ENCODE peak calls at places on chromosomes 3 and 15, in five cellular contexts. U is GM12864, B is upper lobe of right lung, S is cardiac fibroblast, H is colonic mucosa. W is an unnamed sample.

GRCh38 chr15:78929536-78930264 is 15.1 kb downstream of the CTSH start:
- DNase-seq in U (no peak), B (peak; percentile 58), S (no peak), H (no peak), W (no peak)

GRCh38 chr3:71916747-71917369 is 131.9 kb upstream of the PROK2 start:
- DNase-seq in U (no peak), B (no peak), S (peak; percentile 25), H (peak; percentile 32), W (no peak)

GRCh38 chr3:164918915-164919314 is 159.4 kb downstream of the SI start:
- DNase-seq in U (no peak), B (no peak), S (no peak), H (no peak), W (no peak)

GRCh38 chr15:68678746-68679145 is 100.0 kb downstream of the CORO2B start:
- DNase-seq in U (no peak), B (no peak), S (no peak), H (no peak), W (no peak)

GRCh38 chr15:43792761-43793493 is 807 bp downstream of the SERF2 start:
- DNase-seq in U (no peak), B (peak; percentile 80), S (peak; percentile 45), H (peak; percentile 63), W (no peak)

GRCh38 chr15:31352911-31353811 is 26.5 kb downstream of the KLF13 start:
- DNase-seq in U (peak; percentile 59), B (peak; percentile 84), S (peak; percentile 78), H (no peak), W (peak; percentile 89)

GRCh38 chr3:16309558-16309957 is 44.5 kb downstream of the OXNAD1 start:
- DNase-seq in U (no peak), B (no peak), S (peak; percentile 56), H (peak; percentile 14), W (no peak)

GRCh38 chr3:30631237-30631961 is 25.0 kb downstream of the TGFBR2 start:
- DNase-seq in U (no peak), B (no peak), S (peak; percentile 80), H (no peak), W (no peak)

GRCh38 chr3:31103623-31104180 is 209.2 kb upstream of the GADL1 start:
- DNase-seq in U (no peak), B (no peak), S (peak; percentile 10), H (no peak), W (no peak)

GRCh38 chr3:94522488-94522887 is 459.6 kb downstream of the NSUN3 start:
- DNase-seq in U (no peak), B (no peak), S (no peak), H (no peak), W (no peak)
- TF ChIP-seq CTCF in U (no peak), B (no peak), S (peak; percentile 29), H (no peak), W (no peak)

GRCh38 chr3:138114988-138115971 is at the start of gene DZIP1L:
- DNase-seq in U (no peak), B (peak; percentile 86), S (peak; percentile 73), H (peak; percentile 36), W (peak; percentile 76)
- TF ChIP-seq CTCF in U (peak; percentile 46), B (peak; percentile 68), S (no peak), H (peak; percentile 52), W (peak; percentile 66)

DNA sequence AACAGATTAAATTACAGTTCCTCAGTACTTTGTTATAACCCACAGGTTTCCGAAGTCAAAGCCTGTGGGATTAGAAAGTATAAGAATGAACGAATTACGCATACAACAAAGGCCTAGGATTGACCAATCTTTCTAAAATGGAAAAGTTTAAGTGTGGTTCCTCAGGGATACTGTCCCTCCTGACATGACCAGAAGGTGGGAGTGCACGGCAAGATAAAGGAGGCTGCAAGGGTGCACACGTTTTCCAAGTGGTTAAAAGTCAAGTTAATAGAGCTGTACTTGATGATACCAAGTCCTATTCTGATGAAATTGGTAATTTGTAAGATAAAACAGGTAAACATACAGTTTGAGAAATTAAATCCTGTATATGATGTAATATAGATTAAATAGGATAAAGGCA is 96.2 kb downstream of the ALDH1A2 start:
- DNase-seq in U (no peak), B (no peak), S (peak; percentile 52), H (no peak), W (no peak)
- TF ChIP-seq CTCF in U (no peak), B (no peak), S (peak; percentile 43), H (peak; percentile 15), W (no peak)

DNA sequence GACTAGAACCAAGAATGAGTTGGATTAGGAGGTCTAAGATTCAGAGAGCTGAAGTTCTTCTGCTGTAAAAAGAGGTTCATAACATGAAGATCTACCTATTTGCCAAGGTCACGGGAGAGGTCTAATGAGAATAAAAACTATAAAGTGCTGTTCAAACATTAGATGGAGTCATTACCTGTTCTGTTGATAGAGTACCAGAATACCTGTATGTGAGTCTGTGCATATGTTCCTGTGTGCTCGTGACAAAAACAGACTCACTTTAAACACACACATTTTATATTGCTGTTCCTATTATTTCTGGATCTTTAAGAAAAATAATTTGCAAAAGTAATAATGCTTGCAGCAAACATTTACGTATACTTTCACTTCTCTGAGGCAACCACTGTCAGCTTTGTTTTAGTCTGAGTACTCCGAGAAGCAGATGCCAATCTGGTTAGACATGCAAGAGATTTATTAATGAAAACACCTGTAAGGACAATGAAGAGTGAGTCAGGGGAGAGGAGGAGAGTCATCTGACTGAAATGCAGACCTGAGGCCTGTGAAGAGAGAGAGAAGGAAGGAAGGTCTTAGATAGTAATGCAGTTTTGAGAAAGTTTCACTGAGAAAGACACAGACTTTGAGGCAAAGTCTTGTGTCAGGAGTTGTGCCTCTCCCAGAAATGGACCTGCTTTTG is 221.2 kb downstream of the SQOR start:
- DNase-seq in U (no peak), B (no peak), S (peak; percentile 18), H (no peak), W (no peak)
- TF ChIP-seq CTCF in U (no peak), B (no peak), S (no peak), H (no peak), W (no peak)

GRCh38 chr3:105066106-105066839 is 300.4 kb upstream of the ALCAM start:
- DNase-seq in U (no peak), B (no peak), S (no peak), H (no peak), W (no peak)
- TF ChIP-seq CTCF in U (no peak), B (no peak), S (no peak), H (no peak), W (no peak)

GRCh38 chr3:185084883-185085282 is 68.0 kb downstream of the C3orf70 start:
- DNase-seq in U (no peak), B (no peak), S (peak; percentile 19), H (no peak), W (no peak)
- TF ChIP-seq CTCF in U (peak; percentile 17), B (no peak), S (no peak), H (no peak), W (no peak)

DNA sequence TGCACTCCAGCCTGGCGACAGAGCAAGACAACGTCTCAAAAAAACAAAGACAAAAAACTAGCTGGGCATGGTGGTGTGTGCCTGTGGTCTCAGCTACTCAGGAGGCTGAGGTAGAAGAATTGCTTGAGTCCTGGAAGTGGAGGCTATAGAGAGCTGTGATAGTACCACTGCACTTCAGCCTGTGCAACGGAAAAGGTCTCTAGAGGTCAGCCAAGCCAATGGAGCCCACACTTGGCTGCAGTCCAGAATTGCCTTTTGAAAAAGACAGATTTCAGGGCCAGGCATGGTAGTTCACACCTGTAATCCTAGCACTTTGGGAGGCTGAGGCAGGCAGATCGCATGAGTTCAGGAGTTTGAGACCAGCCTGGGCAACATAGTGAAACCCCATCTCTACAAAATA is 8.4 kb upstream of the RBPMS2 start:
- DNase-seq in U (no peak), B (no peak), S (no peak), H (no peak), W (no peak)
- TF ChIP-seq CTCF in U (no peak), B (no peak), S (no peak), H (no peak), W (no peak)

DNA sequence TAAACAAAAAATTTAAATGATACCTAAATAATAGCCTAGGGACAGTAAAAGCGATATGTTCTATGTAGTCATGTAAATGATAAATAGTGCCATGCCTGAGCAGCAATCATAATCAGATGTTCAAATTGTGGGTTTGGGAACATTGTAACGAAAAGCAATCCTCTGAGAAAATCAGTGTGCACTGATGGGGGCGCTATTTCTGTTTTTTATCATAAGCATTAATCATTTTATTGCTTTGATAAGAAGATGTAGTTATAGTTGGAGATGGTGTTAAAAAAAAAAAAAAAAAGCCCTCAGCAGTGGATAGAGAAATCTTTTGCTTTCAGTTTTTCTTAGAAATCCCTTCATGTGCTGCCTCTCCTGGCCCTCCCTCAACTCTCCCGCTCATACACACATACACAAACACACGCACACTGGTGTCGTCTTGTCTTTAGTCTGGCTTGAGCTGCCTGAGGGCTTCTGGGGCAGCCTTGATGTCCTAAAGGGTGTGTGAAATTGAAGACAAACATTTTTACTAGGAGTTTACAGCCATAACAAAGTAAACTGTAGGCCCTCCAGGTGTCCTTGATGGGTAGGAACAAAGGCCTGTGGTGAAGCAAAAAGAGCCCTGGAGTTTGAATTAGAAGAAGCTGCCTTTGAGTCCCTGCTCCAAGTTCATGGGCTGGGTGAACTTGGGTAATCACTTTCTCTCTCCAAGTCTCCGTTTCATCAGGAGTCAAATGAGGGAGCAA is 428.1 kb downstream of the SOX2 start:
- DNase-seq in U (no peak), B (no peak), S (no peak), H (no peak), W (no peak)
- TF ChIP-seq CTCF in U (no peak), B (no peak), S (no peak), H (no peak), W (no peak)

GRCh38 chr15:29139540-29140459 is 129.8 kb downstream of the NSMCE3 start:
- DNase-seq in U (no peak), B (peak; percentile 73), S (peak; percentile 40), H (peak; percentile 52), W (peak; percentile 81)
- TF ChIP-seq CTCF in U (peak; percentile 96), B (peak; percentile 81), S (peak; percentile 92), H (peak; percentile 76), W (peak; percentile 96)

GRCh38 chr3:60582285-60582684 is 669.0 kb downstream of the FHIT start:
- DNase-seq in U (no peak), B (no peak), S (peak; percentile 36), H (no peak), W (no peak)
- TF ChIP-seq CTCF in U (no peak), B (peak; percentile 38), S (no peak), H (no peak), W (no peak)